ENCODE peak calls at places on chromosomes 6 and 20, in nine cellular contexts. B is AG20443; G is activated CD4-positive, alpha-beta T cell treated with anti-CD3 and anti-CD28 coated beads, Interleukin-2, amount 50 U/mL, for 24 hours; C is kidney epithelial cell; D is neural crest cell; A is CD4-positive, CD25-positive, alpha-beta regulatory T cell; Y is H1; V is keratinocyte; M is skeletal muscle cell. J is an unnamed sample.

GRCh38 chr6:62262283-62262682 is 23.7 kb downstream of the KHDRBS2 start:
- DNase-seq in D (no peak), A (no peak), Y (no peak), G (no peak), M (no peak), B (no peak), C (no peak), V (no peak), J (no peak)

GRCh38 chr6:33746036-33746600 is 587 bp downstream of the IP6K3 start:
- DNase-seq in B (peak; percentile 69), A (no peak), D (no peak), C (no peak), M (peak; percentile 79), G (no peak), Y (no peak), V (no peak), J (no peak)

GRCh38 chr20:48824830-48825550 is 2.8 kb downstream of the PREX1 start:
- DNase-seq in D (no peak), A (no peak), C (no peak), B (no peak), V (no peak), M (no peak), Y (no peak), G (no peak), J (no peak)

GRCh38 chr6:71768356-71768755 is 118.0 kb upstream of the RIMS1 start:
- DNase-seq in B (no peak), C (no peak), V (no peak), A (no peak), M (no peak), D (no peak), Y (no peak), G (no peak), J (no peak)

GRCh38 chr6:130752292-130752691 is 74.9 kb upstream of the SMLR1 start:
- DNase-seq in C (no peak), M (peak; percentile 28), D (no peak), A (no peak), B (no peak), V (no peak), G (no peak), Y (no peak), J (no peak)

GRCh38 chr6:20217476-20217855 is 5.2 kb upstream of the MBOAT1 start:
- DNase-seq in D (no peak), G (no peak), C (no peak), V (no peak), B (no peak), M (no peak), Y (no peak), A (no peak), J (no peak)

GRCh38 chr20:15658295-15658694 is 915.0 kb downstream of the KIF16B start:
- DNase-seq in C (no peak), Y (no peak), M (no peak), G (no peak), B (no peak), A (no peak), V (no peak), D (no peak), J (no peak)

GRCh38 chr6:100281471-100281878 is 183.2 kb downstream of the SIM1 start:
- DNase-seq in B (peak; percentile 31), A (no peak), D (peak; percentile 38), M (no peak), V (no peak), G (no peak), C (no peak), Y (no peak), J (no peak)

GRCh38 chr6:28090902-28091586 is 10.7 kb downstream of the ZNF165 start:
- DNase-seq in D (no peak), G (no peak), B (peak; percentile 62), Y (no peak), A (no peak), M (no peak), C (no peak), V (no peak), J (no peak)

GRCh38 chr6:134007077-134007476 is 45.3 kb downstream of the SLC2A12 start:
- DNase-seq in B (no peak), D (no peak), M (no peak), A (no peak), G (no peak), C (no peak), Y (no peak), V (no peak), J (no peak)

GRCh38 chr6:111423960-111424846 is 58.8 kb downstream of the REV3L start:
- DNase-seq in M (no peak), B (peak; percentile 24), V (no peak), D (no peak), A (no peak), G (no peak), Y (no peak), C (no peak), J (no peak)

GRCh38 chr20:1776608-1777475 is 118.4 kb upstream of the SIRPA start:
- DNase-seq in C (peak; percentile 34), B (peak; percentile 91), G (peak; percentile 79), V (no peak), M (peak; percentile 71), A (peak; percentile 81), Y (peak; percentile 50), D (peak; percentile 95), J (peak; percentile 78)

GRCh38 chr6:166253277-166254229 is 54.6 kb downstream of the PRR18 start:
- DNase-seq in V (no peak), B (peak; percentile 43), D (peak; percentile 29), G (no peak), M (no peak), A (peak; percentile 61), Y (no peak), C (no peak), J (no peak)

GRCh38 chr20:41776450-41776849 is 158.3 kb upstream of the CHD6 start:
- DNase-seq in D (no peak), C (no peak), V (no peak), Y (no peak), M (no peak), B (no peak), A (no peak), G (no peak), J (no peak)

GRCh38 chr6:89023591-89024441 is 56.7 kb upstream of the PNRC1 start:
- DNase-seq in D (no peak), M (peak; percentile 33), A (no peak), B (peak; percentile 10), C (no peak), V (no peak), Y (no peak), G (no peak), J (no peak)

GRCh38 chr20:58697201-58697866 is 4.7 kb downstream of the NPEPL1 start:
- DNase-seq in C (no peak), D (no peak), Y (no peak), M (no peak), G (no peak), V (no peak), A (no peak), B (no peak), J (peak; percentile 29)

GRCh38 chr6:22497299-22497698 is 72.1 kb upstream of the HDGFL1 start:
- DNase-seq in Y (no peak), A (no peak), D (no peak), V (no peak), M (no peak), G (no peak), C (no peak), B (no peak), J (no peak)

GRCh38 chr6:10901751-10902150 is 14.9 kb downstream of the SYCP2L start:
- DNase-seq in B (no peak), M (no peak), Y (no peak), V (no peak), D (no peak), C (no peak), G (no peak), A (peak; percentile 22), J (no peak)

GRCh38 chr6:155344341-155345006 is 30.2 kb upstream of the TFB1M start:
- DNase-seq in M (no peak), Y (no peak), G (no peak), C (no peak), D (no peak), B (no peak), V (no peak), A (no peak), J (no peak)

GRCh38 chr20:10131612-10132345 is 86.9 kb upstream of the SNAP25 start:
- DNase-seq in D (no peak), B (peak; percentile 57), G (no peak), A (no peak), Y (peak; percentile 5), V (no peak), C (no peak), M (peak; percentile 49), J (peak; percentile 44)

GRCh38 chr6:133130863-133131262 is 110.3 kb upstream of the EYA4 start:
- DNase-seq in D (no peak), G (no peak), B (no peak), A (no peak), V (peak; percentile 17), Y (no peak), M (no peak), C (peak; percentile 87), J (no peak)

GRCh38 chr6:25026723-25027122 is 91.0 kb upstream of the RIPOR2 start:
- DNase-seq in V (no peak), G (no peak), M (no peak), A (peak; percentile 41), Y (no peak), C (no peak), D (no peak), B (no peak), J (no peak)

GRCh38 chr20:10061641-10062040 is 26.9 kb downstream of the ANKEF1 start:
- DNase-seq in V (no peak), A (no peak), G (no peak), D (no peak), B (no peak), C (no peak), M (no peak), Y (no peak), J (no peak)

GRCh38 chr6:113654396-113654795 is 202.7 kb upstream of the MARCKS start:
- DNase-seq in D (no peak), B (peak; percentile 44), G (no peak), Y (no peak), V (peak; percentile 88), M (peak; percentile 47), C (peak; percentile 94), A (no peak), J (no peak)

GRCh38 chr6:55304747-55305146 is 22.5 kb upstream of the GFRAL start:
- DNase-seq in M (no peak), D (no peak), G (no peak), B (no peak), V (no peak), Y (no peak), C (no peak), A (no peak), J (no peak)

GRCh38 chr20:51494241-51495110 is 48.0 kb downstream of the NFATC2 start:
- DNase-seq in M (no peak), V (no peak), D (no peak), G (no peak), A (peak; percentile 27), B (no peak), C (no peak), Y (no peak), J (no peak)